ENCODE peak calls at places on chromosomes 1 and 21, in four cellular contexts. One of them, this sample, is unnamed.

GRCh38 chr1:223129229-223129851 is 13.7 kb downstream of the TLR5 start:
- DNase-seq in HEK293T: peak
- DNase-seq in EL: peak
- DNase-seq in activated CD4-positive, CD25-positive, alpha-beta regulatory T cell: peak
- DNase-seq in this sample: peak

GRCh38 chr1:224696891-224697765 is 81.0 kb downstream of the CNIH3 start:
- DNase-seq in HEK293T: no peak
- DNase-seq in EL: peak
- DNase-seq in activated CD4-positive, CD25-positive, alpha-beta regulatory T cell: no peak
- DNase-seq in this sample: no peak

GRCh38 chr1:215083408-215083961 is 948 bp downstream of the KCNK2 start:
- DNase-seq in HEK293T: peak
- DNase-seq in EL: peak
- DNase-seq in activated CD4-positive, CD25-positive, alpha-beta regulatory T cell: no peak
- DNase-seq in this sample: no peak

GRCh38 chr1:192401832-192402231 is 85.0 kb downstream of the RGS21 start:
- DNase-seq in HEK293T: no peak
- DNase-seq in EL: peak
- DNase-seq in activated CD4-positive, CD25-positive, alpha-beta regulatory T cell: no peak
- DNase-seq in this sample: no peak

GRCh38 chr1:235919797-235920475 is 53.2 kb upstream of the LYST start:
- DNase-seq in HEK293T: no peak
- DNase-seq in EL: peak
- DNase-seq in activated CD4-positive, CD25-positive, alpha-beta regulatory T cell: no peak
- DNase-seq in this sample: no peak

GRCh38 chr1:115666702-115667101 is 24.9 kb downstream of the VANGL1 start:
- DNase-seq in HEK293T: no peak
- DNase-seq in EL: no peak
- DNase-seq in activated CD4-positive, CD25-positive, alpha-beta regulatory T cell: no peak
- DNase-seq in this sample: no peak

GRCh38 chr1:225870883-225871282 is 11.3 kb downstream of the TMEM63A start:
- DNase-seq in HEK293T: no peak
- DNase-seq in EL: no peak
- DNase-seq in activated CD4-positive, CD25-positive, alpha-beta regulatory T cell: no peak
- DNase-seq in this sample: no peak

GRCh38 chr21:42580793-42581201 is 67.1 kb downstream of the SLC37A1 start:
- DNase-seq in HEK293T: no peak
- DNase-seq in EL: no peak
- DNase-seq in activated CD4-positive, CD25-positive, alpha-beta regulatory T cell: no peak
- DNase-seq in this sample: no peak

GRCh38 chr1:89705901-89706699 is 73.2 kb downstream of the LRRC8C start:
- DNase-seq in HEK293T: no peak
- DNase-seq in EL: no peak
- DNase-seq in activated CD4-positive, CD25-positive, alpha-beta regulatory T cell: no peak
- DNase-seq in this sample: peak

GRCh38 chr1:185559684-185560310 is 174.4 kb upstream of the HMCN1 start:
- DNase-seq in HEK293T: peak
- DNase-seq in EL: peak
- DNase-seq in activated CD4-positive, CD25-positive, alpha-beta regulatory T cell: no peak
- DNase-seq in this sample: peak

GRCh38 chr1:217332426-217333065 is 298.3 kb downstream of the GPATCH2 start:
- DNase-seq in HEK293T: no peak
- DNase-seq in EL: no peak
- DNase-seq in activated CD4-positive, CD25-positive, alpha-beta regulatory T cell: no peak
- DNase-seq in this sample: no peak

GRCh38 chr1:205783904-205784303 is 8.6 kb upstream of the RAB29 start:
- DNase-seq in HEK293T: no peak
- DNase-seq in EL: no peak
- DNase-seq in activated CD4-positive, CD25-positive, alpha-beta regulatory T cell: no peak
- DNase-seq in this sample: no peak

GRCh38 chr1:206117151-206117948 is at the start of gene AVPR1B:
- DNase-seq in HEK293T: peak
- DNase-seq in EL: peak
- DNase-seq in activated CD4-positive, CD25-positive, alpha-beta regulatory T cell: no peak
- DNase-seq in this sample: peak

GRCh38 chr21:41725421-41726021 is 41.3 kb downstream of the RIPK4 start:
- DNase-seq in HEK293T: no peak
- DNase-seq in EL: no peak
- DNase-seq in activated CD4-positive, CD25-positive, alpha-beta regulatory T cell: no peak
- DNase-seq in this sample: no peak

GRCh38 chr1:216830402-216830801 is 107.2 kb upstream of the ESRRG start:
- DNase-seq in HEK293T: no peak
- DNase-seq in EL: no peak
- DNase-seq in activated CD4-positive, CD25-positive, alpha-beta regulatory T cell: no peak
- DNase-seq in this sample: no peak

GRCh38 chr1:95583811-95584210 is 349.8 kb downstream of the RWDD3 start:
- DNase-seq in HEK293T: no peak
- DNase-seq in EL: no peak
- DNase-seq in activated CD4-positive, CD25-positive, alpha-beta regulatory T cell: no peak
- DNase-seq in this sample: no peak

GRCh38 chr1:170776777-170777176 is 112.8 kb downstream of the PRRX1 start:
- DNase-seq in HEK293T: no peak
- DNase-seq in EL: no peak
- DNase-seq in activated CD4-positive, CD25-positive, alpha-beta regulatory T cell: no peak
- DNase-seq in this sample: no peak

GRCh38 chr1:175920401-175920800 is 177.0 kb upstream of the TNR start:
- DNase-seq in HEK293T: no peak
- DNase-seq in EL: no peak
- DNase-seq in activated CD4-positive, CD25-positive, alpha-beta regulatory T cell: no peak
- DNase-seq in this sample: no peak

GRCh38 chr1:168348146-168348709 is 67.6 kb downstream of the TBX19 start:
- DNase-seq in HEK293T: no peak
- DNase-seq in EL: peak
- DNase-seq in activated CD4-positive, CD25-positive, alpha-beta regulatory T cell: no peak
- DNase-seq in this sample: peak

GRCh38 chr1:156697481-156697880 is 7.9 kb downstream of the CRABP2 start:
- DNase-seq in HEK293T: no peak
- DNase-seq in EL: no peak
- DNase-seq in activated CD4-positive, CD25-positive, alpha-beta regulatory T cell: no peak
- DNase-seq in this sample: no peak

GRCh38 chr1:19289244-19289643 is 674 bp upstream of the AKR7A3 start:
- DNase-seq in HEK293T: no peak
- DNase-seq in EL: no peak
- DNase-seq in activated CD4-positive, CD25-positive, alpha-beta regulatory T cell: no peak
- DNase-seq in this sample: no peak

GRCh38 chr1:220655961-220656720 is 34.0 kb upstream of the C1orf115 start:
- DNase-seq in HEK293T: no peak
- DNase-seq in EL: no peak
- DNase-seq in activated CD4-positive, CD25-positive, alpha-beta regulatory T cell: no peak
- DNase-seq in this sample: no peak

GRCh38 chr1:219837274-219837993 is 90.9 kb downstream of the SLC30A10 start:
- DNase-seq in HEK293T: peak
- DNase-seq in EL: peak
- DNase-seq in activated CD4-positive, CD25-positive, alpha-beta regulatory T cell: no peak
- DNase-seq in this sample: no peak